ENCODE peak calls at places on chromosome 7, in four cellular contexts. Y, M, A and P are unnamed samples.

GRCh38 chr7:128383781-128384180 is 22.3 kb upstream of the PRRT4 start:
- DNase-seq in Y (no peak), M (no peak), A (no peak), P (no peak)

GRCh38 chr7:127819975-127820778 is 168.2 kb downstream of the SND1 start:
- DNase-seq in Y (no peak), M (no peak), A (no peak), P (no peak)

GRCh38 chr7:47078241-47078640 is 503.7 kb downstream of the TNS3 start:
- DNase-seq in Y (no peak), M (no peak), A (no peak), P (no peak)

GRCh38 chr7:36265720-36266119 is 112.7 kb downstream of the EEPD1 start:
- DNase-seq in Y (no peak), M (no peak), A (peak; percentile 40), P (no peak)

GRCh38 chr7:87413951-87414381 is 61.5 kb downstream of the ABCB4 start:
- DNase-seq in Y (no peak), M (no peak), A (no peak), P (no peak)

GRCh38 chr7:41010967-41011366 is 691.9 kb downstream of the INHBA start:
- DNase-seq in Y (no peak), M (no peak), A (no peak), P (no peak)

GRCh38 chr7:139183878-139184338 is 47.1 kb upstream of the UBN2 start:
- DNase-seq in Y (no peak), M (no peak), A (no peak), P (no peak)

GRCh38 chr7:157796846-157797245 is 460.0 kb downstream of the DNAJB6 start:
- DNase-seq in Y (no peak), M (no peak), A (no peak), P (no peak)

GRCh38 chr7:105838273-105839141 is 37.9 kb downstream of the ATXN7L1 start:
- DNase-seq in Y (no peak), M (no peak), A (peak; percentile 71), P (peak; percentile 64)

GRCh38 chr7:105849122-105849855 is 27.1 kb downstream of the ATXN7L1 start:
- DNase-seq in Y (peak; percentile 82), M (peak; percentile 90), A (no peak), P (no peak)

GRCh38 chr7:14902589-14902963 is at the start of gene DGKB:
- DNase-seq in Y (no peak), M (peak; percentile 61), A (no peak), P (no peak)

GRCh38 chr7:153392726-153393125 is 633.2 kb downstream of the ACTR3B start:
- DNase-seq in Y (no peak), M (no peak), A (no peak), P (no peak)

GRCh38 chr7:47535704-47536628 is 45.9 kb downstream of the TNS3 start:
- DNase-seq in Y (no peak), M (no peak), A (no peak), P (no peak)

GRCh38 chr7:35593896-35594295 is 101.0 kb downstream of the HERPUD2 start:
- DNase-seq in Y (no peak), M (peak; percentile 76), A (no peak), P (no peak)

GRCh38 chr7:37942934-37943610 is 22.6 kb downstream of the EPDR1 start:
- DNase-seq in Y (no peak), M (peak; percentile 76), A (no peak), P (peak; percentile 35)

GRCh38 chr7:114086906-114087651 is 168.3 kb upstream of the PPP1R3A start:
- DNase-seq in Y (no peak), M (no peak), A (no peak), P (no peak)

GRCh38 chr7:26789481-26790175 is 74.8 kb downstream of the SKAP2 start:
- DNase-seq in Y (no peak), M (no peak), A (no peak), P (no peak)

GRCh38 chr7:85469446-85469970 is 282.7 kb upstream of the SEMA3D start:
- DNase-seq in Y (no peak), M (no peak), A (no peak), P (no peak)

DNA sequence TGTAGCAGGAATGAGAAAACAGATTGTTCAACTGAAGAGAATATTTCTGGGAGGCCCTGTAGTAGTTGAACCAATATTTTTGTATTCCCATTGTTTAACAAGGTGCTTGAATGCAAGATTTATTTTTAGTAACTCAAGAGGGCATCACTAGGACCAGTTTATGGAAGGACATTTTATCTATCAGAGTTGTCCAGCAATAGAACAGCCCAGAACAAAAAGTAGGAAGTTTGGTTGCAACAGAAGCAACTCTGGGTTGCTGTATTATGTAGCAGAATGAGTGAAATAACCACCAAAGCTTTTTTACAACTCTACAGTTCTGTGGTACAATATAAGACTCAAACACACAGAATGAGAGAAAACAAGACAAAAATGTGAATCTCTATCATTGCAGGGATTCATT is 34.7 kb downstream of the CPED1 start:
- DNase-seq in Y (no peak), M (no peak), A (no peak), P (no peak)
- H3K27ac ChIP-seq in Y (no peak overlapping the region), M (no peak overlapping the region), A (peak overlapping the region; percentile 71), P (no peak overlapping the region)

DNA sequence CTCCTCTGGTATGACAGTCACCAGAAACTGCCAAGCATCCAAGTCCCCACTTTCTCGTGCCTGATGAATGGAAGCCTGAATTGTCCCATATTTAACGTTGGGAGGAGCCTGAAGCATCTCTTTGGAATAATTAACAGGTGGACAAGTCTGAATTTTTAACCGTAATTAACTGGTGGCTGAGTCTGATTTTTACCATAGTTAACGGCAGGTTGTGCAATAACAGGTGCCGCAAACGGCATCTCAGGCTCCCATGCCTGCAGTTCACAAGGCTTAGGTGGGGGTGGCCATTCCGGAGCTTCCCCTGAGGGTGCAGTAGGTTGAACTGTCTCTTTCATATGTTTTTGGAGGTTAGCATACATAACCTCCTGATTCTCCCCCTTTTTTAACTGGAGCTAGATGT is 2.0 kb upstream of the GIMAP4 start:
- DNase-seq in Y (no peak), M (no peak), A (no peak), P (no peak)
- H3K4me1 ChIP-seq in Y (peaks cover 74% of the 10 kb centered on the region), M (peaks cover 7% of the 10 kb centered on the region), A (no peaks in the 10 kb centered on the region), P (no peaks in the 10 kb centered on the region)

GRCh38 chr7:39304683-39305405 is 261.4 kb upstream of the YAE1 start:
- DNase-seq in Y (no peak), M (no peak), A (no peak), P (no peak)
- H3K27ac ChIP-seq in Y (no peak overlapping the region), M (no peak overlapping the region), A (no peak overlapping the region), P (no peak overlapping the region)

GRCh38 chr7:76049295-76049694 is 1.4 kb downstream of the MDH2 start:
- DNase-seq in Y (no peak), M (no peak), A (no peak), P (no peak)

GRCh38 chr7:76050545-76050944 is 2.6 kb downstream of the MDH2 start:
- DNase-seq in Y (no peak), M (no peak), A (no peak), P (no peak)

GRCh38 chr7:76047305-76047810 is 442 bp downstream of the STYXL1 start:
- DNase-seq in Y (no peak), M (no peak), A (no peak), P (no peak)

GRCh38 chr7:76047811-76048667 is at the start of the genes MDH2 and STYXL1:
- DNase-seq in Y (peak; percentile 85), M (peak; percentile 97), A (peak; percentile 96), P (peak; percentile 95)

GRCh38 chr7:76048668-76048988 is 722 bp downstream of the MDH2 start:
- DNase-seq in Y (no peak), M (peak; percentile 56), A (peak; percentile 34), P (peak; percentile 39)
- H3K4me1 ChIP-seq in Y (peaks cover 20% of the 10 kb centered on the region), M (peaks cover 5% of the 10 kb centered on the region), A (peaks cover 39% of the 10 kb centered on the region), P (peaks cover 10% of the 10 kb centered on the region)

DNA sequence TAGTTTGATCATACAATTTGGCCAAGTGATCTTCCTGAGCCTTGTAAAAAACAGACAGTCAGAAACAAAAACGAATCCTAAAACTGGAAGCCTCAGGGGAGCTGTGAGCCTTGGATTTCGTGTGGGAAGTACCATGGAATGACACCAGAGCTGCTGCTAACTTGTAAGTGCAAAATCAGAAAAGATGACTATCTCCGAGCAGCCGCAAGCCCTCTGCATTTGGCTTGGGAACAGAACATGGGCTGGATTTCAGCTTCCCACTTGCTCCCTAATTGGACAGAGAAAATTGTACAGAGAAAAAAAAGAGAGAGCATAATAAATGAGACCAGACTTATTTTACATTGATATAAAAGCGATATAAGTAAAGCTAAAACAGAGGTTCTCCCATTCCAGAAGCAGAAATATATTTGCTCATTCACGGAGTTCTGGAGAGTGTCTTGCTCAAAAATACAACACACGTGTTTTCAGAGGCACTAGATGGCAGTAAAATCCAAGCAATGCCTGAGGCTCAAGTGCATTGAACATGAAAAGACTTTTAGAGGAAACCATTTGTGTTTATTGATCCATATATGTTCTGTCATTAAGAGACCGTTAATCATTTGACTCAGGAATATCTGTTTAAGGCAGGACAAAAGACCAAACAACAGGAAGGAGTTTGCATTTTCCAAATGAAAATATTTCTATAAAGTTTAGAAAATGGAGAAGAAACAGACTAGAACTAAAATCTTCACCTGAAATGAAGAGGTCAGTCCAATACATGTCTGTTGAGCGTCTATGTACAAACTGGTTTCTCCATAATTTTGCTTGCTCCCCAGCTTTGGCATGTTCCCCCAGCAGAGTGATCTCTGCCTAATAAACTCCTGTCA is 78.3 kb upstream of the SLC26A5 start:
- DNase-seq in Y (no peak), M (no peak), A (no peak), P (no peak)
- H3K27ac ChIP-seq in Y (no peak overlapping the region), M (no peak overlapping the region), A (no peak overlapping the region), P (no peak overlapping the region)

GRCh38 chr7:137948083-137948844 is 53.6 kb downstream of the CREB3L2 start:
- DNase-seq in Y (no peak), M (no peak), A (no peak), P (no peak)

GRCh38 chr7:137950967-137951366 is 50.9 kb downstream of the CREB3L2 start:
- DNase-seq in Y (no peak), M (no peak), A (no peak), P (no peak)

GRCh38 chr7:137950263-137950621 is 51.6 kb downstream of the CREB3L2 start:
- DNase-seq in Y (no peak), M (no peak), A (no peak), P (no peak)

GRCh38 chr7:137948845-137949330 is 53.0 kb downstream of the CREB3L2 start:
- DNase-seq in Y (no peak), M (no peak), A (no peak), P (no peak)

DNA sequence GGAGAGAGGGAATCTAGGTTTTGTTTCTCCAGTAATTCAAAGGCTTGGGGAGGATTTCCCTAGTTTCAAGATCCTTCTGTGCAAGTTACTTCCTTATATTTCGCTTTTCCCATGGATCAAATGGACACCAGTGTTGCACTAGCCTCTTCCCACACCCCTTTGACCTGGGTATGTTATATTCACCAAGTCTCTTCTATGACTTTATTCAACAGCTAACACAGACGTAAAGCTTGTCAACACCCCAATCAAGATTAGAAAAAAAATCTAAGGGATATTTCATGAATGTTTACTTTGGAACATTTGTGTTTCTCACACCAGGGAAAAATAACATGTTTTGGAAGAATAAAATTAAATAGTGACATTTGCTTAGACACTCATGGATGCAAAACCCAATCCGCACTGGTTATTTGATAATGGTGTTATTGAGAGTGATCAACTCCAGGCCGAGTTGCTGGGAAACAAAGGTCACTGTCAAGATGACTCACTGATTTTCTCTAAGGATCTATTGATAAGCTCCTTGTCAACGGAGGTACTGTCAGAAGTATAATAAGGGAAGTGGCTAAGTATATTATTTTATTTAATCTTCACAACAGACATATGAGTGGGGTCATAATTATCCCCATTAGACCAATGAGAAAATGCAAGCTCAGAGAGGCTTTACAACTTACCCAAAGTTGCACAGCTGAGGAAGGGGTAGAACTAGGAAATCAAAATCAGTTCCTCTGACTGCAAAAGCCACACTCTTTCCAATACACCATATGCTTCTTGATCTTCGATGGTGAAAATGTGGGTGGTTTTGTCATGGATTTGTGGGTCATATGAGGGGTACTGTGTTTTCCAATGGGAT is 52.2 kb downstream of the CREB3L2 start:
- DNase-seq in Y (no peak), M (no peak), A (no peak), P (no peak)
- H3K4me1 ChIP-seq in Y (peaks cover 8% of the 10 kb centered on the region), M (peaks cover 7% of the 10 kb centered on the region), A (peaks cover 58% of the 10 kb centered on the region), P (peaks cover 37% of the 10 kb centered on the region)